ENCODE peak calls at places on chromosomes 16 and 17, in four cellular contexts. C is AG08396, Y is DND-41, U is skeletal muscle cell. D is an unnamed sample.

GRCh38 chr17:5711344-5711743 is 127.0 kb upstream of the NLRP1 start:
- DNase-seq in C (no peak), U (no peak), Y (no peak), D (no peak)

GRCh38 chr16:14357328-14357727 is 272.7 kb downstream of the PARN start:
- DNase-seq in C (no peak), Y (no peak), U (no peak), D (no peak)

GRCh38 chr17:731943-732787 is at the start of gene TLCD3A:
- DNase-seq in U (no peak), Y (peak), C (peak), D (peak)

GRCh38 chr16:66695935-66696668 is 441 bp downstream of the CMTM4 start:
- DNase-seq in U (no peak), Y (no peak), C (no peak), D (no peak)

GRCh38 chr16:82672676-82673075 is 45.9 kb downstream of the CDH13 start:
- DNase-seq in C (no peak), U (no peak), Y (no peak), D (no peak)

GRCh38 chr17:67469208-67469980 is 92.3 kb downstream of the PITPNC1 start:
- DNase-seq in C (no peak), U (peak), Y (peak), D (no peak)

GRCh38 chr17:49955157-49955556 is 13.8 kb upstream of the DLX4 start:
- DNase-seq in U (no peak), Y (no peak), C (no peak), D (no peak)

GRCh38 chr17:14772776-14773175 is 471.9 kb downstream of the HS3ST3B1 start:
- DNase-seq in C (no peak), Y (no peak), U (no peak), D (no peak)

GRCh38 chr17:57898487-57899311 is 48.9 kb upstream of the MRPS23 start:
- DNase-seq in U (no peak), Y (no peak), C (peak), D (peak)

GRCh38 chr17:20278805-20279204 is 188.5 kb downstream of the LGALS9B start:
- DNase-seq in Y (no peak), U (no peak), C (no peak), D (no peak)

GRCh38 chr17:6555331-6556120 is 829 bp downstream of the PITPNM3 start:
- DNase-seq in C (peak), U (no peak), Y (no peak), D (peak)

GRCh38 chr16:83305092-83305491 is 502.7 kb upstream of the HSBP1 start:
- DNase-seq in Y (no peak), C (peak), U (peak), D (peak)

GRCh38 chr17:19613979-19614378 is 34.6 kb upstream of the ALDH3A2 start:
- DNase-seq in U (no peak), Y (no peak), C (no peak), D (no peak)

GRCh38 chr16:3879258-3879886 is 1.1 kb downstream of the CREBBP start:
- DNase-seq in U (no peak), Y (no peak), C (no peak), D (no peak)

GRCh38 chr17:76027159-76027839 is at the start of gene EVPL:
- DNase-seq in C (no peak), Y (peak), U (no peak), D (no peak)

GRCh38 chr16:11390573-11391495 is 45.6 kb downstream of the RMI2 start:
- DNase-seq in U (no peak), Y (no peak), C (no peak), D (peak)

GRCh38 chr16:50932348-50932916 is 190.5 kb downstream of the CYLD start:
- DNase-seq in Y (no peak), U (no peak), C (no peak), D (no peak)

GRCh38 chr17:39306509-39307212 is 80.9 kb upstream of the STAC2 start:
- DNase-seq in C (peak), Y (no peak), U (no peak), D (peak)

GRCh38 chr17:47310186-47310733 is 13.5 kb upstream of the EFCAB13 start:
- DNase-seq in C (no peak), U (no peak), Y (no peak), D (no peak)

GRCh38 chr16:50273888-50274770 is 7.8 kb downstream of the ADCY7 start:
- DNase-seq in Y (peak), U (no peak), C (no peak), D (no peak)

GRCh38 chr16:56591377-56592060 is 2.2 kb downstream of the MT3 start:
- DNase-seq in C (no peak), U (no peak), Y (no peak), D (no peak)

GRCh38 chr16:65754799-65755691 is 611.4 kb upstream of the CDH5 start:
- DNase-seq in C (no peak), Y (no peak), U (peak), D (peak)

GRCh38 chr17:37744633-37744927 is 279 bp downstream of the HNF1B start:
- DNase-seq in C (no peak), Y (no peak), U (no peak), D (no peak)

GRCh38 chr17:2883544-2884203 is 87.4 kb downstream of the RAP1GAP2 start:
- DNase-seq in C (no peak), U (no peak), Y (no peak), D (peak)

GRCh38 chr16:5557966-5558365 is 460.4 kb upstream of the EEF2KMT start:
- DNase-seq in C (no peak), U (no peak), Y (no peak), D (no peak)

GRCh38 chr17:57916925-57917858 is 38.0 kb downstream of the CUEDC1 start:
- DNase-seq in C (no peak), U (no peak), Y (no peak), D (no peak)

GRCh38 chr17:42682400-42683384 is at the start of gene CNTNAP1:
- DNase-seq in Y (no peak), C (peak), U (no peak), D (peak)

GRCh38 chr16:72848045-72848410 is 199.9 kb downstream of the ZFHX3 start:
- DNase-seq in U (no peak), Y (no peak), C (no peak), D (no peak)

GRCh38 chr17:57641761-57642160 is 103.3 kb downstream of the CCDC182 start:
- DNase-seq in U (no peak), C (no peak), Y (no peak), D (no peak)

GRCh38 chr17:7889166-7889584 is 586 bp downstream of the CHD3 start:
- DNase-seq in Y (no peak), C (peak), U (peak), D (peak)